ENCODE peak calls at places on chromosomes 16 and 17, in five cellular contexts. One of them, this sample, is unnamed. For H3K36me3, the result is how much of the 10 kb centered on the place peaks cover.

GRCh38 chr16:14572535-14572934 is 57.5 kb downstream of the PARN start:
- DNase-seq in mesendoderm: no peak
- DNase-seq in lower lobe of right lung: no peak
- DNase-seq in CD4-positive, CD25-positive, alpha-beta regulatory T cell: no peak
- DNase-seq in aorta: no peak
- DNase-seq in this sample: no peak

GRCh38 chr17:75115545-75115944 is 5.8 kb downstream of the ARMC7 start:
- DNase-seq in mesendoderm: no peak
- DNase-seq in lower lobe of right lung: no peak
- DNase-seq in CD4-positive, CD25-positive, alpha-beta regulatory T cell: no peak
- DNase-seq in aorta: no peak
- DNase-seq in this sample: no peak

GRCh38 chr17:69597898-69598692 is 183.6 kb downstream of the MAP2K6 start:
- DNase-seq in mesendoderm: no peak
- DNase-seq in lower lobe of right lung: no peak
- DNase-seq in CD4-positive, CD25-positive, alpha-beta regulatory T cell: no peak
- DNase-seq in aorta: no peak
- DNase-seq in this sample: no peak

GRCh38 chr16:1431497-1432270 is 806 bp downstream of the PERCC1 start:
- DNase-seq in mesendoderm: no peak
- DNase-seq in lower lobe of right lung: no peak
- DNase-seq in CD4-positive, CD25-positive, alpha-beta regulatory T cell: no peak
- DNase-seq in aorta: no peak
- DNase-seq in this sample: no peak

GRCh38 chr16:48308535-48308934 is 61.2 kb upstream of the ABCC11 start:
- DNase-seq in mesendoderm: no peak
- DNase-seq in lower lobe of right lung: no peak
- DNase-seq in CD4-positive, CD25-positive, alpha-beta regulatory T cell: no peak
- DNase-seq in aorta: no peak
- DNase-seq in this sample: no peak

GRCh38 chr17:79561486-79562116 is 49.2 kb downstream of the RBFOX3 start:
- DNase-seq in mesendoderm: no peak
- DNase-seq in lower lobe of right lung: peak
- DNase-seq in CD4-positive, CD25-positive, alpha-beta regulatory T cell: no peak
- DNase-seq in aorta: peak
- DNase-seq in this sample: peak

GRCh38 chr17:9408381-9408780 is 167.2 kb downstream of the STX8 start:
- DNase-seq in mesendoderm: no peak
- DNase-seq in lower lobe of right lung: no peak
- DNase-seq in CD4-positive, CD25-positive, alpha-beta regulatory T cell: no peak
- DNase-seq in aorta: no peak
- DNase-seq in this sample: no peak

GRCh38 chr16:1929578-1930337 is 11.5 kb upstream of the HS3ST6 start:
- DNase-seq in mesendoderm: peak
- DNase-seq in lower lobe of right lung: peak
- DNase-seq in CD4-positive, CD25-positive, alpha-beta regulatory T cell: peak
- DNase-seq in aorta: peak
- DNase-seq in this sample: peak

GRCh38 chr17:54426287-54426886 is 474.3 kb upstream of the TOM1L1 start:
- DNase-seq in mesendoderm: peak
- DNase-seq in lower lobe of right lung: no peak
- DNase-seq in CD4-positive, CD25-positive, alpha-beta regulatory T cell: no peak
- DNase-seq in aorta: no peak
- DNase-seq in this sample: no peak

DNA sequence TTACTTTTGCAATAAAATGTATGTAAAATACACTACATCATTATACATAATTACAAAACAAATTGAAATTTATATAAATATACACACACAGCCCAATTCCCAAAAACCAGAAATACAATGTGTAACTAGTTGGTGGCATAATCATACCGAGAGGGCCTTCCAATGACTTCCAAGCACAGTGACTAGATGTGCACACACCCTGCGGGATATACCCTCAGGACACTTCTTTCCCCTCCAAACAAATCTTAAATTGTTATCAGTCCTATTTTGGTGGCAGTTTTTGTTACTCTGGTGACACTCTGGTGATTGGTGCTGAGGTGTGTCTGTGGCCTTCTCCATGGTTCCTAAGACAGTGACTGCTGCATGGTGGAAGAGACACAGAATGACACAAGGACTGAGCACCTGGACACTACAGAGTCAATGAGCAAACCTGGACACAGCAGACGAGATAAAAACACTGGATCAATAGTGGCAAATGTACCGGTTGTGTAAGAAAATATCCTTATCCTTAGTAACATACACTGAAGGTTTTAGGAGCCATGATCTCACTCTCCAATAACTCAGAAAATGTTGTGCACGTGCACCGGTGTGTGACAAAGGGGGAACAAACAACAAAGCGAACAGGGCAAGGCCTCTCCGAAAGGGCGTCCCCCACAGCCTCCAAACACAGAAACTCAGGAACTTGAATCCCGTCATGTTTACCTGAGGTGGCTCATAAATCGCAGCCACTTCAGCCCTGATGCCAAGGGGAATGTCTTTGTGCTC is 32.9 kb downstream of the NPLOC4 start:
- DNase-seq in mesendoderm: no peak
- DNase-seq in lower lobe of right lung: no peak
- DNase-seq in CD4-positive, CD25-positive, alpha-beta regulatory T cell: no peak
- DNase-seq in aorta: no peak
- DNase-seq in this sample: no peak
- H3K36me3 ChIP-seq in mesendoderm: under half
- H3K36me3 ChIP-seq in lower lobe of right lung: half or more
- H3K36me3 ChIP-seq in CD4-positive, CD25-positive, alpha-beta regulatory T cell: half or more
- H3K36me3 ChIP-seq in aorta: under half
- H3K36me3 ChIP-seq in this sample: under half

DNA sequence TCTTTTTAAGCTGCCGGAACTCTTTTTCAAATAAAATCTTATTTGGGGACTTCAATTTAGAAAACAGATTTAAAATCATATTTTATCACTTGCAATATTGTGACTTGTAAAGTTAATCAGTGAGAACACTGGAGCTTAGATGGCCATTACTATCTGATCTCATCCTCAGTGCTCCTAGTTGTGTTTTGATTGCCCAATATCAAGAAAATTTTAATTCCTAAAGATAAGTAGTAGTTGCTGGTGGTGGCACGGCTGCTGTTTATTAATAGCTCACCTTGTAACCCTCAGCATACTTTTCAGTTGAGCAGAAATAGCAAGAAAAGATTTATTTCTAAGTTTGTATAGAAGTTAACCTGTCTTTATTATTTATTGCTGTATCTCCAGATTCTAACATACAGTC is 124.0 kb downstream of the NLK start:
- DNase-seq in mesendoderm: no peak
- DNase-seq in lower lobe of right lung: no peak
- DNase-seq in CD4-positive, CD25-positive, alpha-beta regulatory T cell: no peak
- DNase-seq in aorta: no peak
- DNase-seq in this sample: no peak
- H3K36me3 ChIP-seq in mesendoderm: under half
- H3K36me3 ChIP-seq in lower lobe of right lung: under half
- H3K36me3 ChIP-seq in CD4-positive, CD25-positive, alpha-beta regulatory T cell: under half
- H3K36me3 ChIP-seq in aorta: under half
- H3K36me3 ChIP-seq in this sample: under half

DNA sequence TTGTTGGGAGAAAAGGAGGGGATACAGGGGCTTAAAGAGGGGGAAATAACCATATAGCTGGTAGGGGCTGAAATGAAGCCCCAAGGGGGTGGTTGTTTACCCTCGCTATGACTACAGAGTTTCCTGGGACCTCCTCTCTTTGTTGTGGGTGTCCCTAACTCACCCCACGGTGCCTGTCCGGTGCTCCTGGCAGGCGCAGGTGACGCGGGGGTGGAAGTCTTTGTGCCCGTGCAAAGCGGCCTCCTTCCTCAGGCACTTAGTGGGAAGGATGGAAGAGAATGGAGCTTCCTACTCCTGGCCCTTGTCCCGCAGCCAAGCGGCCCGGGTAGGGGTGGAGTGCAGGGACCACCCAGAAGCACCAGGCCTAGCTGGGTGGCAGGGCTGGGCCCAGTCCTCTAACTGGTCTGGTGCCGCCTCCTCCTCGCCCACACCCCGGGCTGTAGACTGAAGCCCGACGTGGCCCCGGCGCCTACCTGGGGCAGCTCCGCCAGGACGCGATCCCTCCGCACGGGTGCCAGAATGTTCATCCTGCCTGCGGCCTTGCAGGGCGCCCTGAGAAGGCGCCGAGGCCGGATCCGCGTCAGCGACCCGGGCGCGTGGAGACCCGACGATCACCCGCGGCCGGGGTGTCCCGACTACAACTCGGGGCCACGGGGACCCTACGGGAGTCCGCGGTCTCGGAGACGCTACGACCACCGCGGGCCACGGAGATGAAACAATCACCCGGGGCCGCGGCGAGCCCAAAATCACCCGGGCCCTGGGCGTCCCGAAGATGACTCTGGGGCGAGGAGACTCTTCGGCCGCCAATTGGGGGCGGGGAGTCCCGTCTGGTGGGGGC is 709 bp downstream of the RAB34 start:
- DNase-seq in mesendoderm: peak
- DNase-seq in lower lobe of right lung: peak
- DNase-seq in CD4-positive, CD25-positive, alpha-beta regulatory T cell: no peak
- DNase-seq in aorta: peak
- DNase-seq in this sample: no peak
- H3K36me3 ChIP-seq in mesendoderm: under half
- H3K36me3 ChIP-seq in lower lobe of right lung: under half
- H3K36me3 ChIP-seq in CD4-positive, CD25-positive, alpha-beta regulatory T cell: under half
- H3K36me3 ChIP-seq in aorta: under half
- H3K36me3 ChIP-seq in this sample: under half

DNA sequence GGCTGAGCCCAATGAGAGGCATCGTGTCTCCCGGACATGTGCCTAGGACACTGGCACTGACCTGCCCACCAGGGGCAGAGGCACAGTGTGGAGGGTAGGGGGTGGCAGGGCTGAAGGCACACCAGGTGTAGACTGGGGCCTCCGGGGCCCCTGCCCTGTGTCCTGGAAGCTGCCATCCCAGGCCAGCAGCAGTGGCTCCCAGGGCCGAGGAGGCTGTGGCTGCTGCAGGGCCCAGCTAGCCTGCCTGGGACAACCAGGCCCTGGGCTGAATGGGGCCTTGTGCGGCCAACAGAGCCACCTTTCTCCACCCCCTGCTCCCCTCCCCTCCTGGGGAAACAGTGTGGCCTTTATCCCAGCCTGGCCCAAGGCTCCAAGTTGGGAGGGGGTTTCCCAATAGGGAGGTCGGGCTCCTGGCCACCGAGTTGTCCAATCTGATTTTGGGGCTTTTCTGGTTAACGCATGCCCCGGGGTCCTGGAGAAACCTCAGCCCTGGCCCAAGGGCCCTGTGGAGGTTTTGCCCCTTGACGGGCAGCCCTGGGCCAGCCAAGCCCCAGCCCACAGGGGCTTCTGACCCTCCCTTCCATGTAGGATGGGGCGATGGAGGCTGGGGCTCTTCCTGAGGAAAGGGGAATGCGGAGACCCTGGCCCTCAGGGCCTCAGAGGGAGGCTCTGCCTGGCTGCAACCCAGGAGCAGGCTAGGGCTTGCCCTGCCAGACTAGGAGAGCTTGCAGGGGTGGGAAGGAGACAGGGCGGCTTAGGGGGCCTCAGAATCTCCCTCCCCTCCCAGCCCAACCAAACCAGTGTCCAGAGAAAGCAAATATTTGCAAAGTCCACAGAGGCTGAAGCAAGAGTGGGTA is 4.2 kb downstream of the MTSS2 start:
- DNase-seq in mesendoderm: no peak
- DNase-seq in lower lobe of right lung: no peak
- DNase-seq in CD4-positive, CD25-positive, alpha-beta regulatory T cell: no peak
- DNase-seq in aorta: peak
- DNase-seq in this sample: peak
- H3K36me3 ChIP-seq in mesendoderm: under half
- H3K36me3 ChIP-seq in lower lobe of right lung: under half
- H3K36me3 ChIP-seq in CD4-positive, CD25-positive, alpha-beta regulatory T cell: under half
- H3K36me3 ChIP-seq in aorta: under half
- H3K36me3 ChIP-seq in this sample: under half